ENCODE peak calls at places on chromosomes 13 and 19, in nine cellular contexts. Z is A549, H is upper lobe of left lung, E is upper lobe of right lung, B is aorta, R is foreskin keratinocyte, Q is body of pancreas, N is ovary, W is DND-41. D is an unnamed sample. For H3K4me1, the result is how much of the 10 kb centered on the place peaks cover.

GRCh38 chr13:34078334-34078999 is 260.5 kb downstream of the RFC3 start:
- DNase-seq in N (no peak), H (no peak), B (no peak), W (no peak), E (no peak), Z (no peak), R (no peak), Q (no peak), D (no peak)

GRCh38 chr19:9673912-9674668 is 810 bp downstream of the ZNF562 start:
- DNase-seq in N (no peak), Q (no peak), B (no peak), Z (peak), W (no peak), H (no peak), R (peak), E (no peak), D (no peak)

GRCh38 chr13:27130223-27131015 is 41.2 kb downstream of the USP12 start:
- DNase-seq in E (no peak), Q (no peak), R (no peak), Z (no peak), N (no peak), B (no peak), W (no peak), H (no peak), D (no peak)

GRCh38 chr19:14381689-14382474 is 638 bp downstream of the ADGRE5 start:
- DNase-seq in E (no peak), W (no peak), Q (peak), N (no peak), Z (peak), R (no peak), H (peak), B (peak), D (peak)

GRCh38 chr19:48284891-48285290 is 15.0 kb downstream of the ZNF114 start:
- DNase-seq in W (no peak), B (peak), Z (no peak), Q (no peak), R (no peak), N (no peak), H (no peak), E (no peak), D (no peak)

GRCh38 chr19:54967611-54968010 is 1.4 kb downstream of the NLRP2 start:
- DNase-seq in N (no peak), R (no peak), Z (no peak), E (no peak), B (no peak), W (no peak), H (no peak), Q (no peak), D (no peak)

GRCh38 chr13:84574851-84575250 is 692.6 kb upstream of the SLITRK1 start:
- DNase-seq in Z (peak), E (no peak), N (no peak), W (no peak), H (no peak), Q (no peak), B (no peak), R (no peak), D (no peak)

GRCh38 chr19:49983645-49984229 is 22.8 kb upstream of the SIGLEC11 start:
- DNase-seq in Q (peak), R (no peak), E (no peak), N (peak), Z (peak), W (peak), H (peak), B (peak), D (peak)

GRCh38 chr19:590396-590745 is 690 bp downstream of the HCN2 start:
- DNase-seq in R (no peak), Q (no peak), B (no peak), N (no peak), W (no peak), H (no peak), E (no peak), Z (no peak), D (no peak)

GRCh38 chr19:43639507-43640423 is at the start of gene CADM4:
- DNase-seq in E (peak), Q (peak), H (peak), Z (no peak), W (peak), B (no peak), N (peak), R (no peak), D (peak)

GRCh38 chr19:44660081-44660480 is 11.2 kb upstream of the CEACAM19 start:
- DNase-seq in E (peak), W (no peak), Q (no peak), B (no peak), H (peak), R (no peak), Z (no peak), N (no peak), D (no peak)

GRCh38 chr19:1104452-1105216 is 840 bp downstream of the GPX4 start:
- DNase-seq in N (peak), Z (peak), B (peak), R (no peak), Q (peak), W (peak), E (peak), H (peak), D (peak)

GRCh38 chr13:113815151-113816058 is 48.5 kb downstream of the GAS6 start:
- DNase-seq in B (no peak), R (no peak), Z (no peak), H (no peak), E (no peak), N (no peak), W (peak), Q (no peak), D (no peak)

GRCh38 chr13:114173753-114174152 is 5.3 kb upstream of the CFAP97D2 start:
- DNase-seq in B (no peak), Q (no peak), Z (no peak), W (no peak), E (no peak), N (no peak), R (no peak), H (no peak), D (no peak)

GRCh38 chr19:47790398-47790814 is 11.9 kb downstream of the SELENOW start:
- DNase-seq in H (peak), N (peak), W (peak), Z (peak), B (peak), Q (peak), E (peak), R (no peak), D (peak)

DNA sequence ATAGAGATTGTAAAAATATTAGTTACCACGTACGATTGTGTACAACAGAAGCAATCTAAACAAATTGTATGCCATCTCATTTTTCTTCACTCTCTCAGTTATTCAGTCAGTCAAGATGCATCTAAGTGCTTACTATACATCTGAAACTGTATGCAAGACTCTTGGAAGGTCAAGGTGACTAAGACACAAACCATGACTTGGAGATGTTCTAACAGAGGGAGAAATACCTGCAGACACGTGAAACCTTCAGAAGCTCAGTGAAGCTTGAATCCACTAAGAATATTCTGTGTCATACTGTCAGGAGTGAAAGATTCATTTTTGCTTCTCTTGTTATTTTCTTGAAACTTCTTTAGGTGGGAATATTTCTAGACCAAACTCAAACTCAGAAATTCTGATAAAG is 365.4 kb downstream of the ITGBL1 start:
- DNase-seq in E (no peak), Q (no peak), N (no peak), Z (no peak), R (no peak), W (no peak), H (no peak), B (no peak), D (no peak)
- H3K4me1 ChIP-seq in E (under half), Q (under half), N (under half), Z (under half), R (under half), W (under half), H (under half), B (under half), D (under half)

GRCh38 chr19:32458500-32459123 is 53.0 kb downstream of the DPY19L3 start:
- DNase-seq in N (no peak), B (no peak), H (no peak), E (no peak), R (no peak), Q (no peak), Z (no peak), W (no peak), D (no peak)
- H3K27ac ChIP-seq in N (no peak), B (no peak), H (no peak), E (no peak), R (no peak), Q (no peak), Z (no peak), W (no peak), D (no peak)

GRCh38 chr19:42206871-42207755 is 10.4 kb downstream of the DEDD2 start:
- DNase-seq in H (no peak), B (no peak), Z (no peak), R (peak), N (no peak), E (no peak), W (no peak), Q (no peak), D (no peak)

GRCh38 chr19:42201489-42202289 is 15.8 kb downstream of the DEDD2 start:
- DNase-seq in R (no peak), Q (no peak), H (peak), N (no peak), W (no peak), B (peak), E (peak), Z (no peak), D (no peak)

GRCh38 chr19:42204684-42205083 is 12.8 kb downstream of the DEDD2 start:
- DNase-seq in R (no peak), E (no peak), W (no peak), N (no peak), Z (no peak), B (no peak), Q (no peak), H (no peak), D (no peak)

GRCh38 chr19:42202290-42202867 is 15.1 kb downstream of the DEDD2 start:
- DNase-seq in Q (no peak), N (no peak), W (no peak), R (no peak), B (no peak), E (no peak), H (no peak), Z (no peak), D (no peak)

GRCh38 chr19:42203700-42204099 is 13.8 kb downstream of the DEDD2 start:
- DNase-seq in W (no peak), H (no peak), Z (no peak), R (no peak), N (no peak), E (no peak), B (peak), Q (no peak), D (no peak)
- H3K4me1 ChIP-seq in W (under half), H (half or more), Z (under half), R (under half), N (under half), E (under half), B (under half), Q (under half), D (under half)

GRCh38 chr19:4326837-4327251 is 11.8 kb downstream of the STAP2 start:
- DNase-seq in R (no peak), Z (no peak), W (no peak), E (no peak), Q (no peak), H (no peak), B (no peak), N (peak), D (no peak)
- H3K27ac ChIP-seq in R (no peak), Z (no peak), W (no peak), E (no peak), Q (no peak), H (no peak), B (no peak), N (no peak), D (no peak)

GRCh38 chr19:46475976-46476375 is 4.6 kb upstream of the PNMA8A start:
- DNase-seq in Z (no peak), Q (no peak), B (peak), N (no peak), H (no peak), R (no peak), E (no peak), W (no peak), D (no peak)
- H3K4me1 ChIP-seq in Z (under half), Q (under half), B (under half), N (under half), H (under half), R (under half), E (under half), W (under half), D (under half)

GRCh38 chr13:44452418-44452817 is 78.8 kb downstream of the SERP2 start:
- DNase-seq in W (no peak), R (no peak), E (no peak), H (no peak), Z (no peak), Q (no peak), B (no peak), N (no peak), D (no peak)

GRCh38 chr13:44451109-44451508 is 77.5 kb downstream of the SERP2 start:
- DNase-seq in N (no peak), Z (no peak), W (no peak), B (no peak), E (no peak), H (no peak), Q (no peak), R (no peak), D (peak)

GRCh38 chr13:44449999-44450821 is 76.6 kb downstream of the SERP2 start:
- DNase-seq in W (no peak), B (no peak), N (no peak), H (no peak), R (no peak), Q (no peak), E (no peak), Z (no peak), D (no peak)

GRCh38 chr13:44453881-44454280 is 80.3 kb downstream of the SERP2 start:
- DNase-seq in N (no peak), H (no peak), W (no peak), Q (no peak), B (no peak), Z (no peak), R (no peak), E (no peak), D (no peak)

GRCh38 chr13:44451651-44452050 is 78.0 kb downstream of the SERP2 start:
- DNase-seq in H (no peak), Q (no peak), B (no peak), R (no peak), W (no peak), E (no peak), N (no peak), Z (no peak), D (no peak)
- H3K27ac ChIP-seq in H (no peak), Q (no peak), B (no peak), R (no peak), W (no peak), E (no peak), N (no peak), Z (no peak), D (peak)

GRCh38 chr13:46662690-46663089 is 109.7 kb downstream of the LRCH1 start:
- DNase-seq in H (no peak), R (no peak), W (no peak), B (no peak), E (no peak), N (no peak), Q (no peak), Z (no peak), D (no peak)

GRCh38 chr13:46663644-46664043 is 110.7 kb downstream of the LRCH1 start:
- DNase-seq in H (no peak), R (no peak), B (no peak), N (no peak), Q (no peak), Z (no peak), W (no peak), E (no peak), D (no peak)

GRCh38 chr13:46665243-46665629 is 112.3 kb downstream of the LRCH1 start:
- DNase-seq in Z (no peak), R (no peak), H (no peak), Q (no peak), W (no peak), E (no peak), N (no peak), B (no peak), D (no peak)

GRCh38 chr13:46664195-46664594 is 111.2 kb downstream of the LRCH1 start:
- DNase-seq in W (no peak), R (no peak), Q (no peak), E (no peak), B (no peak), Z (no peak), H (no peak), N (no peak), D (no peak)

DNA sequence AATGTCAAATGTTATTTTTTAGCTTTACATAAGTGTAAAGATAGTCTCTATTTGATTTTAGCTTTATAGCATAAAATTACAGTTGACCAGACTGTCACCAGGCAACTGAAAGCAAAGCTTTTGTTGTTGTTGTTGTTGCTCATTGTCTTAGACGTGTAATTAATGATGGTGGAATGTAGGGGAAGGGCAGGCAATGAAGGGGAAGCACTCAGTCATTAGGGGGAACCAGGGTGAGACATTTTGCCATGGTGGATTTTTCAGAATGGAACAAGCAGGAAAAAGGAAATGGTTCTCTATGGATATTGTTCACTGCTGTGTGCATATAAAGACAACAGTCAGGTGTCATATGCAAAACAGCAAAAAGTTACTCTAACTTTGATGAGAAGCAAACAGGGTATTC is 110.2 kb downstream of the LRCH1 start:
- DNase-seq in Z (no peak), H (no peak), E (no peak), W (no peak), Q (no peak), N (no peak), B (no peak), R (no peak), D (no peak)
- H3K4me1 ChIP-seq in Z (half or more), H (half or more), E (under half), W (under half), Q (half or more), N (under half), B (under half), R (under half), D (under half)

GRCh38 chr19:51157265-51157664 is 15.2 kb downstream of the SIGLEC7 start:
- DNase-seq in B (no peak), E (no peak), Z (no peak), N (no peak), Q (no peak), R (no peak), H (no peak), W (no peak), D (no peak)
- H3K27ac ChIP-seq in B (no peak), E (no peak), Z (no peak), N (no peak), Q (no peak), R (no peak), H (no peak), W (no peak), D (no peak)

GRCh38 chr13:40187836-40188591 is 478.4 kb downstream of the FOXO1 start:
- DNase-seq in N (no peak), W (no peak), H (no peak), E (no peak), Z (no peak), Q (no peak), R (no peak), B (no peak), D (no peak)
- H3K4me1 ChIP-seq in N (under half), W (under half), H (under half), E (under half), Z (under half), Q (under half), R (under half), B (under half), D (under half)